ENCODE peak calls at places on chromosomes 3 and 15, in nine cellular contexts. J, A, T, M, K, Q, Y, E and O are unnamed samples.

GRCh38 chr3:48694610-48695051 is 8.9 kb upstream of the NCKIPSD start:
- DNase-seq in J (no peak), A (no peak), T (peak), M (peak), K (no peak), Q (peak), Y (no peak), E (peak), O (peak)

GRCh38 chr3:19632099-19633074 is 301.6 kb downstream of the EFHB start:
- DNase-seq in J (no peak), A (no peak), T (no peak), M (no peak), K (no peak), Q (no peak), Y (no peak), E (no peak), O (no peak)

GRCh38 chr3:183619624-183620274 is 15.7 kb upstream of the KLHL24 start:
- DNase-seq in J (no peak), A (no peak), T (no peak), M (no peak), K (no peak), Q (no peak), Y (no peak), E (no peak), O (no peak)

GRCh38 chr3:27939940-27940339 is 217.8 kb upstream of the EOMES start:
- DNase-seq in J (peak), A (no peak), T (no peak), M (no peak), K (peak), Q (no peak), Y (no peak), E (no peak), O (no peak)

GRCh38 chr3:18558526-18558925 is 133.4 kb upstream of the SATB1 start:
- DNase-seq in J (no peak), A (no peak), T (no peak), M (no peak), K (no peak), Q (no peak), Y (no peak), E (no peak), O (no peak)

GRCh38 chr3:184005981-184006507 is 11.6 kb downstream of the ABCC5 start:
- DNase-seq in J (no peak), A (peak), T (peak), M (peak), K (peak), Q (peak), Y (no peak), E (peak), O (peak)

GRCh38 chr3:32437898-32438297 is 46.2 kb downstream of the CMTM7 start:
- DNase-seq in J (no peak), A (no peak), T (no peak), M (no peak), K (no peak), Q (no peak), Y (no peak), E (no peak), O (no peak)

GRCh38 chr15:63135804-63136203 is 14.1 kb downstream of the LACTB start:
- DNase-seq in J (no peak), A (no peak), T (no peak), M (no peak), K (no peak), Q (no peak), Y (no peak), E (no peak), O (no peak)

GRCh38 chr3:142007710-142008399 is 131.4 kb downstream of the ATP1B3 start:
- DNase-seq in J (no peak), A (no peak), T (no peak), M (no peak), K (no peak), Q (no peak), Y (no peak), E (no peak), O (no peak)

GRCh38 chr15:56883088-56883487 is 35.4 kb upstream of the TCF12 start:
- DNase-seq in J (no peak), A (no peak), T (no peak), M (no peak), K (no peak), Q (no peak), Y (no peak), E (no peak), O (no peak)

GRCh38 chr15:72857331-72858065 is 73.9 kb upstream of the ADPGK start:
- DNase-seq in J (no peak), A (no peak), T (no peak), M (no peak), K (no peak), Q (no peak), Y (no peak), E (no peak), O (no peak)

GRCh38 chr3:67090472-67090871 is 92.4 kb downstream of the KBTBD8 start:
- DNase-seq in J (no peak), A (no peak), T (no peak), M (no peak), K (no peak), Q (no peak), Y (no peak), E (no peak), O (no peak)

GRCh38 chr15:78727561-78727960 is 83.7 kb downstream of the ADAMTS7 start:
- DNase-seq in J (no peak), A (no peak), T (no peak), M (no peak), K (no peak), Q (no peak), Y (no peak), E (no peak), O (no peak)

GRCh38 chr3:194322701-194323174 is 28.4 kb downstream of the CPN2 start:
- DNase-seq in J (no peak), A (no peak), T (no peak), M (no peak), K (no peak), Q (no peak), Y (no peak), E (peak), O (no peak)

GRCh38 chr3:126983276-126983652 is 349 bp downstream of the PLXNA1 start:
- DNase-seq in J (no peak), A (no peak), T (no peak), M (no peak), K (peak), Q (no peak), Y (no peak), E (no peak), O (no peak)

GRCh38 chr3:122858373-122858772 is 63.5 kb downstream of the SLC49A4 start:
- DNase-seq in J (no peak), A (no peak), T (no peak), M (no peak), K (no peak), Q (no peak), Y (no peak), E (no peak), O (peak)

GRCh38 chr3:40086890-40087884 is 222.3 kb upstream of the EIF1B start:
- DNase-seq in J (no peak), A (no peak), T (no peak), M (no peak), K (no peak), Q (no peak), Y (no peak), E (no peak), O (no peak)

GRCh38 chr15:67146875-67147381 is 81.5 kb downstream of the SMAD3 start:
- DNase-seq in J (no peak), A (no peak), T (no peak), M (no peak), K (no peak), Q (peak), Y (no peak), E (peak), O (no peak)

GRCh38 chr3:147336543-147337278 is 69.6 kb downstream of the ZIC4 start:
- DNase-seq in J (no peak), A (no peak), T (no peak), M (no peak), K (no peak), Q (no peak), Y (no peak), E (no peak), O (no peak)

GRCh38 chr3:67737911-67738865 is 83.8 kb upstream of the SUCLG2 start:
- DNase-seq in J (no peak), A (no peak), T (no peak), M (no peak), K (no peak), Q (no peak), Y (no peak), E (no peak), O (no peak)

GRCh38 chr3:98901032-98901464 is 447 bp downstream of the DCBLD2 start:
- DNase-seq in J (peak), A (peak), T (peak), M (peak), K (peak), Q (peak), Y (no peak), E (peak), O (peak)

GRCh38 chr15:46080018-46080417 is 445.2 kb downstream of the SQOR start:
- DNase-seq in J (no peak), A (no peak), T (no peak), M (no peak), K (no peak), Q (no peak), Y (no peak), E (no peak), O (no peak)

GRCh38 chr3:127848131-127849129 is 26.1 kb upstream of the MGLL start:
- DNase-seq in J (no peak), A (no peak), T (peak), M (peak), K (peak), Q (no peak), Y (no peak), E (no peak), O (peak)

GRCh38 chr3:73604491-73604890 is 20.2 kb downstream of the PDZRN3 start:
- DNase-seq in J (no peak), A (no peak), T (no peak), M (no peak), K (no peak), Q (no peak), Y (no peak), E (no peak), O (no peak)

GRCh38 chr3:134822065-134822464 is 27.0 kb downstream of the EPHB1 start:
- DNase-seq in J (no peak), A (no peak), T (no peak), M (no peak), K (no peak), Q (no peak), Y (no peak), E (no peak), O (no peak)

GRCh38 chr3:42771271-42771670 is 1.8 kb downstream of the CCDC13 start:
- DNase-seq in J (no peak), A (no peak), T (no peak), M (no peak), K (no peak), Q (no peak), Y (no peak), E (no peak), O (no peak)

GRCh38 chr3:59607628-59608027 is 557.8 kb upstream of the CFAP20DC start:
- DNase-seq in J (no peak), A (peak), T (no peak), M (no peak), K (peak), Q (no peak), Y (no peak), E (no peak), O (peak)